ENCODE peak calls at places on chromosomes 6 and 20, in ten cellular contexts. W, A, I, R, G, B, S, H, U and T are unnamed samples.

GRCh38 chr6:142167472-142167871 is 20.4 kb downstream of the VTA1 start:
- DNase-seq in G (no peak), B (no peak), H (no peak), S (no peak), U (no peak), W (no peak), I (no peak), R (no peak), A (no peak), T (no peak)

GRCh38 chr6:404685-405423 is 13.3 kb downstream of the IRF4 start:
- DNase-seq in I (no peak), U (no peak), G (no peak), W (no peak), R (no peak), S (no peak), B (no peak), A (no peak), H (no peak), T (no peak)

GRCh38 chr20:1769491-1769890 is 111.9 kb upstream of the SIRPG start:
- DNase-seq in W (no peak), B (no peak), S (no peak), R (no peak), G (no peak), H (no peak), A (no peak), U (no peak), I (no peak), T (no peak)

GRCh38 chr20:20953738-20954657 is 152.2 kb downstream of the LINC00237 start:
- DNase-seq in H (no peak), I (no peak), W (no peak), A (no peak), G (no peak), S (no peak), U (no peak), B (no peak), R (no peak), T (no peak)

GRCh38 chr20:10856237-10856636 is 182.4 kb upstream of the JAG1 start:
- DNase-seq in W (no peak), A (no peak), U (no peak), R (no peak), G (no peak), H (peak), I (no peak), B (no peak), S (peak), T (no peak)

GRCh38 chr6:38336922-38337321 is 302.8 kb downstream of the BTBD9 start:
- DNase-seq in U (no peak), R (no peak), S (no peak), H (no peak), A (no peak), W (no peak), G (no peak), I (no peak), B (no peak), T (no peak)

GRCh38 chr6:165615629-165616028 is 47.4 kb downstream of the PDE10A start:
- DNase-seq in H (no peak), I (no peak), G (no peak), U (no peak), S (no peak), B (no peak), A (no peak), W (no peak), R (no peak), T (no peak)

GRCh38 chr6:16969699-16970695 is 131.9 kb upstream of the STMND1 start:
- DNase-seq in R (no peak), A (no peak), B (no peak), H (no peak), I (no peak), W (no peak), S (peak), G (no peak), U (no peak), T (no peak)

GRCh38 chr6:71248306-71248705 is 40.3 kb upstream of the OGFRL1 start:
- DNase-seq in I (no peak), U (no peak), W (no peak), R (no peak), G (no peak), B (no peak), A (no peak), S (peak), H (peak), T (no peak)

GRCh38 chr6:47595785-47596184 is 102.6 kb upstream of the ADGRF4 start:
- DNase-seq in U (no peak), W (no peak), R (no peak), H (no peak), S (no peak), I (no peak), B (no peak), G (no peak), A (no peak), T (no peak)

GRCh38 chr6:100823041-100823440 is 58.1 kb downstream of the ASCC3 start:
- DNase-seq in A (no peak), I (no peak), U (no peak), H (no peak), G (no peak), S (no peak), R (no peak), W (no peak), B (no peak), T (no peak)

GRCh38 chr6:143545976-143546547 is 34.5 kb upstream of the FUCA2 start:
- DNase-seq in R (no peak), H (no peak), B (no peak), W (no peak), G (no peak), S (peak), I (no peak), U (no peak), A (no peak), T (no peak)

GRCh38 chr6:16320533-16321340 is 82.3 kb downstream of the GMPR start:
- DNase-seq in B (no peak), U (no peak), G (no peak), A (no peak), R (no peak), I (no peak), H (peak), S (peak), W (peak), T (peak)

GRCh38 chr6:105993769-105994521 is 92.2 kb upstream of the PRDM1 start:
- DNase-seq in S (peak), I (peak), G (no peak), U (no peak), A (no peak), B (peak), W (no peak), R (peak), H (peak), T (no peak)

GRCh38 chr6:97195117-97195516 is 87.9 kb downstream of the MMS22L start:
- DNase-seq in G (no peak), I (no peak), U (no peak), S (no peak), R (no peak), H (no peak), A (no peak), B (no peak), W (no peak), T (peak)

GRCh38 chr20:54668271-54669053 is 193.1 kb downstream of the DOK5 start:
- DNase-seq in I (peak), W (no peak), S (peak), R (no peak), A (no peak), H (peak), B (peak), G (no peak), U (peak), T (no peak)

GRCh38 chr20:59525500-59526241 is 78.7 kb upstream of the PHACTR3 start:
- DNase-seq in U (peak), A (peak), B (no peak), W (peak), S (peak), H (peak), I (peak), G (no peak), R (no peak), T (peak)

GRCh38 chr6:77030929-77031674 is 432.2 kb downstream of the HTR1B start:
- DNase-seq in H (no peak), B (no peak), G (no peak), S (no peak), I (no peak), W (no peak), A (no peak), R (no peak), U (no peak), T (no peak)

GRCh38 chr20:41426361-41426900 is 59.8 kb upstream of the EMILIN3 start:
- DNase-seq in U (no peak), B (no peak), G (no peak), A (no peak), I (no peak), H (no peak), S (no peak), W (no peak), R (no peak), T (no peak)

GRCh38 chr20:49937023-49937929 is 1.1 kb downstream of the RNF114 start:
- DNase-seq in S (peak), G (no peak), A (no peak), B (no peak), W (no peak), H (peak), U (no peak), R (no peak), I (peak), T (no peak)

GRCh38 chr6:31940256-31940664 is 5.6 kb upstream of the CFB start:
- DNase-seq in B (no peak), U (no peak), R (no peak), A (no peak), G (no peak), W (no peak), I (no peak), S (peak), H (peak), T (peak)